ENCODE peak calls at places on chromosomes 6 and 20, in four cellular contexts. Q, X, N and Z are unnamed samples.

GRCh38 chr6:29941476-29941875 is 856 bp upstream of the HLA-A start:
- DNase-seq in Q (no peak), X (no peak), N (no peak), Z (no peak)

GRCh38 chr6:157302761-157303160 is 20.6 kb downstream of the TMEM242 start:
- DNase-seq in Q (no peak), X (no peak), N (no peak), Z (no peak)

GRCh38 chr6:94462231-94462630 is 1042.9 kb upstream of the EPHA7 start:
- DNase-seq in Q (no peak), X (no peak), N (no peak), Z (no peak)

GRCh38 chr6:43761666-43762409 is 8.2 kb upstream of the VEGFA start:
- DNase-seq in Q (no peak), X (no peak), N (no peak), Z (no peak)

GRCh38 chr20:40578961-40579360 is 110.1 kb downstream of the MAFB start:
- DNase-seq in Q (no peak), X (no peak), N (no peak), Z (no peak)

GRCh38 chr20:45456632-45457031 is 12.9 kb upstream of the WFDC2 start:
- DNase-seq in Q (no peak), X (peak), N (no peak), Z (peak)

GRCh38 chr6:32369678-32370077 is 2.0 kb downstream of the TSBP1 start:
- DNase-seq in Q (no peak), X (no peak), N (no peak), Z (no peak)

GRCh38 chr20:49668181-49668877 is 45.3 kb downstream of the B4GALT5 start:
- DNase-seq in Q (no peak), X (no peak), N (peak), Z (no peak)

GRCh38 chr6:167856999-167857660 is 30.4 kb downstream of the AFDN start:
- DNase-seq in Q (no peak), X (peak), N (peak), Z (no peak)

GRCh38 chr6:240151-240550 is 52.1 kb upstream of the DUSP22 start:
- DNase-seq in Q (no peak), X (no peak), N (no peak), Z (no peak)

GRCh38 chr6:100460650-100461204 is 4.0 kb downstream of the SIM1 start:
- DNase-seq in Q (no peak), X (no peak), N (no peak), Z (peak)

GRCh38 chr6:44093066-44093465 is 34.2 kb downstream of the MRPL14 start:
- DNase-seq in Q (no peak), X (no peak), N (no peak), Z (no peak)

GRCh38 chr6:57313711-57314471 is 3.5 kb upstream of the PRIM2 start:
- DNase-seq in Q (no peak), X (no peak), N (no peak), Z (no peak)

GRCh38 chr6:160085226-160085625 is 36.4 kb upstream of the SLC22A1 start:
- DNase-seq in Q (no peak), X (no peak), N (no peak), Z (no peak)

GRCh38 chr20:50034567-50035170 is 51.9 kb downstream of the SNAI1 start:
- DNase-seq in Q (no peak), X (no peak), N (no peak), Z (no peak)

GRCh38 chr6:87832025-87832825 is 130.2 kb upstream of the AKIRIN2 start:
- DNase-seq in Q (no peak), X (no peak), N (peak), Z (no peak)

GRCh38 chr6:43946641-43947363 is 176.8 kb downstream of the VEGFA start:
- DNase-seq in Q (no peak), X (no peak), N (no peak), Z (no peak)

GRCh38 chr6:118198746-118199145 is 291.7 kb downstream of the SLC35F1 start:
- DNase-seq in Q (no peak), X (no peak), N (no peak), Z (no peak)

GRCh38 chr6:100775667-100776066 is 105.5 kb downstream of the ASCC3 start:
- DNase-seq in Q (no peak), X (no peak), N (no peak), Z (no peak)

GRCh38 chr20:63177134-63177784 is 38.7 kb downstream of the YTHDF1 start:
- DNase-seq in Q (no peak), X (no peak), N (no peak), Z (no peak)

GRCh38 chr20:44609006-44609510 is 26.7 kb downstream of the PKIG start:
- DNase-seq in Q (no peak), X (peak), N (no peak), Z (no peak)

GRCh38 chr20:61521680-61522420 is 269.8 kb downstream of the CDH4 start:
- DNase-seq in Q (no peak), X (no peak), N (no peak), Z (no peak)

GRCh38 chr20:5447188-5447587 is 130.4 kb upstream of the PROKR2 start:
- DNase-seq in Q (no peak), X (no peak), N (no peak), Z (no peak)

GRCh38 chr20:5448449-5449118 is 131.8 kb upstream of the PROKR2 start:
- DNase-seq in Q (peak), X (peak), N (no peak), Z (peak)

DNA sequence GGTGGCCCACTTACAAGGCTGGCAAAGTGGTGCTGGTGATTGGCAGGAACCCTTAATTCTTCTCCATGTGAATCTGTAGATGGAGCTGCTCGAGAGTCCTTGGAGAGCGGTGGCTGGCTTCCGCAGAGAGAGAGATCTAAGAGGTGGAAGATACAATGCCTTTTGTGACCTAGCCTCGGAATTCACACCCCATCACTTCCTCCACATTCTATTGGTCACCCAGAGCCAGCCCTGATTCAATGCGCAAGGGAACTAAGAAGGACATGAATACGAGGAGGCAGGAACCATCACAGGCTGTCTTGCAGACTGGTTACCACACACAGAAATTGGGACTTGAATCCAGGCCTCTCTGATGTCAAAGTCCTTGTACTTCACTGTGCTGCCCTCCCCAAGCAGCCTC is 128.9 kb upstream of the PROKR2 start:
- DNase-seq in Q (no peak), X (no peak), N (no peak), Z (no peak)
- TF ChIP-seq SUZ12 in Q (no peak), X (no peak), N (no peak), Z (no peak)

GRCh38 chr20:52313335-52313963 is 121.9 kb upstream of the ZFP64 start:
- DNase-seq in Q (no peak), X (peak), N (no peak), Z (peak)
- TF ChIP-seq SP1 in Q (no peak), X (no peak), N (no peak), Z (no peak)

GRCh38 chr6:24823185-24823584 is 24.5 kb upstream of the ARMH2 start:
- DNase-seq in Q (no peak), X (no peak), N (no peak), Z (no peak)
- TF ChIP-seq SUZ12 in Q (no peak), X (no peak), N (no peak), Z (no peak)

GRCh38 chr6:113650610-113650979 is 206.6 kb upstream of the MARCKS start:
- DNase-seq in Q (no peak), X (no peak), N (no peak), Z (no peak)
- TF ChIP-seq SP1 in Q (no peak), X (no peak), N (no peak), Z (no peak)

DNA sequence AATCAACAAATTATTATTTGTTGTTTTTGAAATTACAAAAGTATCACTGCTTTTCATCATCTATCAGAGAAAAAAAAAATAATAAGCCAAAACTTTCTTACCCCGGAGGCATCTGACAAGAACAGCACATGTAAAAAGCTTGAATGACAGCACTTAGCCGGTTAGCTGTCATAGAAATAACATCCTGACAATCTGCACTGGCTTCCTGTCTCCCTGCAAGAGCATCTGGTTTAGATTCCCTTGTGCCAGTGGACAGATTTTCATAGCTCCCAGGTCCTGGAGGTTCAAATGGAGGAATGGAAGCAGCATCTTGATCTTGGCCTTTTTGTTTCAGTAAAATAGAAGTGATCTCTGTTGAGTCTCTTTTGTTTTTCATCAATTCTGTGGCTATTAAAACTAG is 74.8 kb downstream of the HACE1 start:
- DNase-seq in Q (no peak), X (no peak), N (no peak), Z (no peak)
- TF ChIP-seq SUZ12 in Q (no peak), X (no peak), N (no peak), Z (no peak)

DNA sequence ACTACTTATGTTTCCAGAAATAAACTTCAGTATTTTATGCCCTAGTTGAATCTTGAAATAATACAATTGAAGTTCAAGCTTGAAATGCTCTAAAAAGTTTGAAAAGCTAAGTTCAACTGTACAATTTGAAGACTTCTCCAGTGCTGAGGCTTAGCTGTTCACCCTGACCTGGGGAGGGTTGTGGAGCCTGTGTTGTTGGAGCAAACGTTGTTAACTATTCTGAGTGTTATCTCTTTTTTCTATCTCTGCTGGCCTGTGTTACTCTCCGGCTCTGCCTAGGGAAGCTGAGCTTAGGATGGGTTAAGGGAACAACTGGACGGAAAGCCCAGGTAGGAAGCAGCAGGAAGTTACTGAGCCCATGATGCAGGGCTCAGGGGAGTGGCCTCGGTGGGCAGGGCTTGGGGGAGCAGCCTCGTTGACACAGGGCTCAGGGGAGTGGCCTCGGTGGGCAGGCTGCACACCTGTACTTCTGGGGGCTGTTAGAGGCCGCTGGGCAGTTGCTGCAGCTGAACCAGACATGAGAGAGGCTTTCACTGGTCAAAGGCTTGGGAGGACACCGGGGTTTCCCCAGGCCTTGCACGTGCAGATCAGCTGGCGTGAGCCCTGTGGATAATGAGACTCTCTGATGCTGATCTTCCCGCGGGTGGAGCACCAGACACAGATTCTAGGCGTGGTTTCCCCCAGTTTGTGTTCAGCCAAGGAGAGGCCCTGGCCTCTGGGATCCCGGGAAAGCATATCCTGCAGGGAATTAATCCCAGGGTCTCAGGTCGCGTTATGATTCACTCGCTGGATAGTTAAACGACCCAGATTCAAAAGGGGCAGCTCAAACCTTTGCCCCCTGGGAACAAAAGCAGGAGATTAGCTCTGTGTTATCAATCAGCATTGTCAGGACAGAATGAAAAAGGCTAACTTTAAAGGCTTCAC is 58.9 kb downstream of the ERMARD start:
- DNase-seq in Q (no peak), X (peak), N (no peak), Z (peak)
- TF ChIP-seq SP1 in Q (no peak), X (no peak), N (no peak), Z (no peak)